ENCODE peak calls at places on chromosomes 13 and 19, in nine cellular contexts. H is tibial artery, G is tibial nerve, R is osteoblast, C is endodermal cell, S is pancreas, T is HCT116, J is hepatocyte, D is A673. B is an unnamed sample. For H3K4me1, the result is how much of the 10 kb centered on the place peaks cover.

GRCh38 chr19:15300533-15301194 is 31.7 kb downstream of the BRD4 start:
- DNase-seq in H (no peak), G (no peak), R (peak), C (no peak), S (no peak), T (no peak), J (no peak), D (peak), B (no peak)

GRCh38 chr19:48970923-48971395 is 5.8 kb downstream of the FTL start:
- DNase-seq in H (peak), G (peak), R (peak), C (peak), S (peak), T (no peak), J (peak), D (peak), B (peak)

GRCh38 chr19:34837262-34837661 is 64.2 kb upstream of the ZNF599 start:
- DNase-seq in H (no peak), G (no peak), R (no peak), C (no peak), S (no peak), T (no peak), J (peak), D (no peak), B (no peak)

GRCh38 chr13:52695856-52696255 is 43.2 kb downstream of the SUGT1 start:
- DNase-seq in H (no peak), G (no peak), R (peak), C (no peak), S (no peak), T (no peak), J (no peak), D (no peak), B (no peak)

GRCh38 chr19:45322311-45322710 is 364 bp downstream of the CKM start:
- DNase-seq in H (no peak), G (no peak), R (peak), C (peak), S (no peak), T (no peak), J (no peak), D (no peak), B (no peak)

GRCh38 chr13:108574856-108575255 is 54.6 kb upstream of the MYO16 start:
- DNase-seq in H (no peak), G (no peak), R (no peak), C (no peak), S (no peak), T (no peak), J (no peak), D (no peak), B (no peak)

GRCh38 chr19:55526216-55527196 is 10.4 kb downstream of the SBK2 start:
- DNase-seq in H (no peak), G (no peak), R (peak), C (peak), S (peak), T (no peak), J (peak), D (peak), B (peak)

GRCh38 chr19:41893899-41894298 is 10.9 kb downstream of the ARHGEF1 start:
- DNase-seq in H (no peak), G (no peak), R (peak), C (peak), S (no peak), T (no peak), J (no peak), D (no peak), B (no peak)

GRCh38 chr13:101098873-101099272 is 317.4 kb downstream of the NALCN start:
- DNase-seq in H (no peak), G (no peak), R (peak), C (no peak), S (no peak), T (no peak), J (no peak), D (peak), B (no peak)

GRCh38 chr19:7197760-7198696 is 96.2 kb downstream of the INSR start:
- DNase-seq in H (peak), G (peak), R (peak), C (peak), S (peak), T (peak), J (peak), D (peak), B (peak)

GRCh38 chr19:48991011-48991609 is 2.0 kb downstream of the GYS1 start:
- DNase-seq in H (no peak), G (no peak), R (no peak), C (no peak), S (no peak), T (no peak), J (no peak), D (no peak), B (no peak)

GRCh38 chr13:101626925-101627555 is 174.6 kb downstream of the ITGBL1 start:
- DNase-seq in H (no peak), G (no peak), R (peak), C (no peak), S (no peak), T (no peak), J (no peak), D (peak), B (no peak)

GRCh38 chr13:88656751-88657150 is 985.6 kb downstream of the SLITRK5 start:
- DNase-seq in H (no peak), G (no peak), R (no peak), C (no peak), S (no peak), T (no peak), J (no peak), D (no peak), B (peak)

GRCh38 chr19:33808399-33808798 is 11.7 kb downstream of the KCTD15 start:
- DNase-seq in H (no peak), G (no peak), R (peak), C (no peak), S (no peak), T (no peak), J (no peak), D (no peak), B (no peak)

GRCh38 chr19:33805840-33806433 is 9.3 kb downstream of the KCTD15 start:
- DNase-seq in H (no peak), G (no peak), R (peak), C (no peak), S (no peak), T (no peak), J (no peak), D (no peak), B (no peak)

GRCh38 chr19:33804021-33804799 is 7.5 kb downstream of the KCTD15 start:
- DNase-seq in H (peak), G (peak), R (peak), C (no peak), S (peak), T (no peak), J (peak), D (no peak), B (no peak)

GRCh38 chr19:33805313-33805712 is 8.6 kb downstream of the KCTD15 start:
- DNase-seq in H (no peak), G (no peak), R (no peak), C (no peak), S (no peak), T (no peak), J (no peak), D (no peak), B (no peak)

GRCh38 chr19:33806434-33806881 is 9.8 kb downstream of the KCTD15 start:
- DNase-seq in H (no peak), G (no peak), R (peak), C (no peak), S (no peak), T (no peak), J (no peak), D (no peak), B (no peak)
- H3K4me1 ChIP-seq in H (under half), G (under half), R (under half), C (under half), S (under half), T (under half), J (under half), D (under half), B (under half)

GRCh38 chr19:30222428-30222873 is 149.7 kb upstream of the ZNF536 start:
- DNase-seq in H (no peak), G (no peak), R (no peak), C (peak), S (peak), T (no peak), J (peak), D (peak), B (peak)
- TF ChIP-seq CTCF in H (peak), G (peak), R (no peak), C (peak), S (peak), T (peak), J (peak), D (peak), B (peak)

GRCh38 chr13:24253520-24254150 is 55.7 kb upstream of the C1QTNF9 start:
- DNase-seq in H (no peak), G (no peak), R (peak), C (no peak), S (no peak), T (no peak), J (no peak), D (no peak), B (no peak)
- H3K27ac ChIP-seq in H (no peak), G (peak), R (peak), C (no peak), S (no peak), T (no peak), J (no peak), D (no peak), B (no peak)

GRCh38 chr13:111243981-111244380 is 76.5 kb upstream of the TEX29 start:
- DNase-seq in H (no peak), G (no peak), R (no peak), C (no peak), S (no peak), T (no peak), J (no peak), D (no peak), B (no peak)

GRCh38 chr13:111247552-111247951 is 72.9 kb upstream of the TEX29 start:
- DNase-seq in H (no peak), G (no peak), R (no peak), C (no peak), S (no peak), T (no peak), J (no peak), D (no peak), B (no peak)

GRCh38 chr13:111242585-111242984 is 77.9 kb upstream of the TEX29 start:
- DNase-seq in H (no peak), G (no peak), R (no peak), C (peak), S (no peak), T (no peak), J (no peak), D (no peak), B (no peak)

GRCh38 chr13:111248822-111249221 is 71.6 kb upstream of the TEX29 start:
- DNase-seq in H (no peak), G (no peak), R (no peak), C (no peak), S (no peak), T (no peak), J (no peak), D (no peak), B (no peak)

GRCh38 chr13:111245781-111246384 is 74.6 kb upstream of the TEX29 start:
- DNase-seq in H (no peak), G (no peak), R (no peak), C (no peak), S (no peak), T (no peak), J (no peak), D (no peak), B (no peak)
- H3K4me1 ChIP-seq in H (under half), G (under half), R (under half), C (under half), S (under half), T (under half), J (under half), D (under half), B (under half)

GRCh38 chr13:26425439-26426358 is 131.8 kb upstream of the WASF3 start:
- DNase-seq in H (no peak), G (no peak), R (peak), C (no peak), S (no peak), T (no peak), J (peak), D (no peak), B (peak)

GRCh38 chr13:26423634-26424033 is 133.8 kb upstream of the WASF3 start:
- DNase-seq in H (peak), G (no peak), R (no peak), C (no peak), S (no peak), T (no peak), J (peak), D (no peak), B (no peak)

GRCh38 chr13:26424181-26424580 is 133.3 kb upstream of the WASF3 start:
- DNase-seq in H (no peak), G (no peak), R (no peak), C (no peak), S (no peak), T (no peak), J (no peak), D (no peak), B (no peak)

GRCh38 chr13:26420282-26420960 is 137.1 kb upstream of the WASF3 start:
- DNase-seq in H (no peak), G (no peak), R (no peak), C (no peak), S (no peak), T (no peak), J (no peak), D (no peak), B (no peak)

GRCh38 chr13:26422036-26422435 is 135.4 kb upstream of the WASF3 start:
- DNase-seq in H (no peak), G (no peak), R (no peak), C (no peak), S (no peak), T (no peak), J (no peak), D (no peak), B (no peak)
- TF ChIP-seq CTCF in H (no peak), G (no peak), R (no peak), C (no peak), S (no peak), T (no peak), J (no peak), D (no peak), B (no peak)

GRCh38 chr13:21050288-21051197 is 10.8 kb downstream of the LATS2 start:
- DNase-seq in H (no peak), G (no peak), R (no peak), C (no peak), S (no peak), T (no peak), J (no peak), D (no peak), B (no peak)
- H3K27ac ChIP-seq in H (no peak), G (no peak), R (peak), C (no peak), S (no peak), T (no peak), J (no peak), D (no peak), B (no peak)

DNA sequence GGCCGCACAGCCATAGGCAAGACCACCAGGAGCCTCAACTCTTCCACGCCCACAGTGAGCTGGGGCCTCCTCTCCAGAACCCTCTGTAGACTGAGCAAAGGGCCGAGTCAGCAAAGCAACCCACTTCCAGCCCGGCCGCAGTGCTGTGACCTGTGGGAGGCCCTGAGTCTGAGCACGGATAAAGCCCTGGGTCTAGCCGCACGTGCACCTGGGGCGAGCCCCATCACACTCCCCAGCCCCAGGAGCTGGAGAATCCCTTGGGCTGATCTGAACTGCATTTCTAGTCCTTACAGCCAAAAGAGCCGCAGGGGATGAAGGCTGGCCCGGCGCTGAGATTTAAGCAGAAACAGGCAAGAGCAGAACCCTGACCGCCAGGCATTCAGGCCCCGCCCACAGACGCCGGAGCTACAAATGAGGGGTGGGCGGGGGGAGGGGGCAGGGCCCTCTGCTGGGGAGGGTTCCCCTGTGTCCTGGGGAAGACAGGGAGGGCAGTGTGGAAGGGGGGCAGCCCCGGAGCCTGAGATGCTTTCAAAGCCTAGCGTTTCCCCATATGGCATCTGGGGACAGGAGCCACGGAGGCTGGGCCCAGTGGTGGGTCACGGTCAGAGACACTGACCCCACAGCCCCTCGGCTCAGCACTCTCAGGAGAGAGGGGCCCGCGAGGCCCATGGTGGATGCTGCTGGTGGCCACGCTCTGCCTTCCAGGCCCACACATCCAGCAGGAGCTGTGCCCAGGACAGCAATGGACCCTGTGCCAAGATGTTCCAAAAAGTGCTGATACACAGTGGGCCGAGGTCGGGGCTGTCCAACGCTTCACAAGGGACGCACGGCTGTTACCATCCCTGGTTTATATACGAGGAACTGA is 4.9 kb downstream of the TMEM259 start:
- DNase-seq in H (no peak), G (no peak), R (no peak), C (no peak), S (no peak), T (no peak), J (no peak), D (no peak), B (peak)
- H3K4me1 ChIP-seq in H (under half), G (under half), R (under half), C (under half), S (under half), T (under half), J (under half), D (under half), B (under half)

DNA sequence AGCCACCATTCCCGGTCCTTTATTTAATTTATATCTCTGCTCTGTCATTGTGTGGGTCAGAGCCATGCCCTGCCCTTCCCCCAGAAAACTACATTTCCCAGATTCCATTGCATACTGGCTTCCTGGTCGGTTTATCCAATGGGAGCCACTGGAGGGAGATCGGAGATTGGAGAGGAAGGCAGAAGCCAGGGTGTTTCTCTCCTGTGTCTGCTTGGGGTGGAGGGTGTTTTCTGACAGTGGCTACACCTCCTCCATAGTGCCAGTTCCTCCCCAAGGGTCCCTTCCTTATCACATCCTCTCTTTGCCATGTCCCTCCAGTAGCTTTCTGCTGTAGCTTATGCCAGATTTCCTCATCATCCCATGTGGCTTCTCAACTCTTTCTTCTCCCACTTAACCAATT is 19.0 kb downstream of the OLFM2 start:
- DNase-seq in H (no peak), G (no peak), R (peak), C (peak), S (no peak), T (peak), J (peak), D (peak), B (no peak)
- TF ChIP-seq CTCF in H (no peak), G (no peak), R (no peak), C (no peak), S (no peak), T (no peak), J (no peak), D (no peak), B (no peak)